ENCODE peak calls at places on chromosomes 7 and 10, in nine cellular contexts. One of them, this sample, is unnamed. For H3K27me3, the result is how much of the 10 kb centered on the place peaks cover.

GRCh38 chr10:124611738-124612137 is 132.4 kb downstream of the FAM53B start:
- DNase-seq in body of pancreas: no peak
- DNase-seq in hepatocyte: no peak
- DNase-seq in mammary epithelial cell: no peak
- DNase-seq in CD8-positive, alpha-beta memory T cell: peak
- DNase-seq in transverse colon: peak
- DNase-seq in bronchial epithelial cell: no peak
- DNase-seq in endothelial cell of umbilical vein: no peak
- DNase-seq in right atrium auricular region: no peak
- DNase-seq in this sample: no peak

GRCh38 chr10:124069341-124069740 is 24.1 kb downstream of the CHST15 start:
- DNase-seq in CD8-positive, alpha-beta memory T cell: no peak
- DNase-seq in mammary epithelial cell: peak
- DNase-seq in right atrium auricular region: no peak
- DNase-seq in bronchial epithelial cell: peak
- DNase-seq in body of pancreas: no peak
- DNase-seq in endothelial cell of umbilical vein: no peak
- DNase-seq in hepatocyte: no peak
- DNase-seq in transverse colon: no peak
- DNase-seq in this sample: no peak

GRCh38 chr7:118755067-118755625 is 530.6 kb downstream of the ANKRD7 start:
- DNase-seq in mammary epithelial cell: peak
- DNase-seq in hepatocyte: no peak
- DNase-seq in body of pancreas: no peak
- DNase-seq in transverse colon: no peak
- DNase-seq in right atrium auricular region: no peak
- DNase-seq in CD8-positive, alpha-beta memory T cell: no peak
- DNase-seq in bronchial epithelial cell: peak
- DNase-seq in endothelial cell of umbilical vein: no peak
- DNase-seq in this sample: no peak

GRCh38 chr7:124649397-124650029 is 116.1 kb downstream of the GPR37 start:
- DNase-seq in endothelial cell of umbilical vein: no peak
- DNase-seq in right atrium auricular region: no peak
- DNase-seq in hepatocyte: no peak
- DNase-seq in CD8-positive, alpha-beta memory T cell: no peak
- DNase-seq in body of pancreas: no peak
- DNase-seq in transverse colon: no peak
- DNase-seq in bronchial epithelial cell: no peak
- DNase-seq in mammary epithelial cell: no peak
- DNase-seq in this sample: no peak

GRCh38 chr10:36634916-36635315 is 490.5 kb upstream of the ANKRD30A start:
- DNase-seq in transverse colon: no peak
- DNase-seq in body of pancreas: no peak
- DNase-seq in mammary epithelial cell: no peak
- DNase-seq in bronchial epithelial cell: no peak
- DNase-seq in right atrium auricular region: no peak
- DNase-seq in endothelial cell of umbilical vein: peak
- DNase-seq in CD8-positive, alpha-beta memory T cell: no peak
- DNase-seq in hepatocyte: no peak
- DNase-seq in this sample: no peak

GRCh38 chr7:139598642-139599041 is 75.2 kb downstream of the CLEC2L start:
- DNase-seq in right atrium auricular region: no peak
- DNase-seq in body of pancreas: no peak
- DNase-seq in endothelial cell of umbilical vein: peak
- DNase-seq in hepatocyte: peak
- DNase-seq in bronchial epithelial cell: peak
- DNase-seq in CD8-positive, alpha-beta memory T cell: no peak
- DNase-seq in mammary epithelial cell: no peak
- DNase-seq in transverse colon: no peak
- DNase-seq in this sample: no peak

GRCh38 chr7:47540387-47541093 is 41.4 kb downstream of the TNS3 start:
- DNase-seq in right atrium auricular region: no peak
- DNase-seq in CD8-positive, alpha-beta memory T cell: no peak
- DNase-seq in hepatocyte: peak
- DNase-seq in body of pancreas: no peak
- DNase-seq in mammary epithelial cell: no peak
- DNase-seq in bronchial epithelial cell: no peak
- DNase-seq in transverse colon: no peak
- DNase-seq in endothelial cell of umbilical vein: no peak
- DNase-seq in this sample: no peak

GRCh38 chr10:125038637-125039036 is 96.7 kb downstream of the ZRANB1 start:
- DNase-seq in transverse colon: peak
- DNase-seq in mammary epithelial cell: no peak
- DNase-seq in bronchial epithelial cell: peak
- DNase-seq in CD8-positive, alpha-beta memory T cell: no peak
- DNase-seq in body of pancreas: peak
- DNase-seq in hepatocyte: no peak
- DNase-seq in right atrium auricular region: no peak
- DNase-seq in endothelial cell of umbilical vein: no peak
- DNase-seq in this sample: no peak

GRCh38 chr10:73837072-73837471 is 25.7 kb upstream of the NDST2 start:
- DNase-seq in CD8-positive, alpha-beta memory T cell: no peak
- DNase-seq in transverse colon: no peak
- DNase-seq in right atrium auricular region: no peak
- DNase-seq in hepatocyte: no peak
- DNase-seq in body of pancreas: no peak
- DNase-seq in bronchial epithelial cell: no peak
- DNase-seq in endothelial cell of umbilical vein: peak
- DNase-seq in mammary epithelial cell: no peak
- DNase-seq in this sample: no peak

GRCh38 chr7:45182856-45183710 is 25.5 kb downstream of the RAMP3 start:
- DNase-seq in CD8-positive, alpha-beta memory T cell: no peak
- DNase-seq in hepatocyte: no peak
- DNase-seq in mammary epithelial cell: no peak
- DNase-seq in endothelial cell of umbilical vein: no peak
- DNase-seq in bronchial epithelial cell: no peak
- DNase-seq in transverse colon: no peak
- DNase-seq in right atrium auricular region: no peak
- DNase-seq in body of pancreas: no peak
- DNase-seq in this sample: no peak

GRCh38 chr7:132412435-132412834 is 163.8 kb downstream of the PLXNA4 start:
- DNase-seq in CD8-positive, alpha-beta memory T cell: no peak
- DNase-seq in bronchial epithelial cell: no peak
- DNase-seq in endothelial cell of umbilical vein: no peak
- DNase-seq in mammary epithelial cell: no peak
- DNase-seq in transverse colon: no peak
- DNase-seq in right atrium auricular region: no peak
- DNase-seq in body of pancreas: no peak
- DNase-seq in hepatocyte: no peak
- DNase-seq in this sample: no peak

GRCh38 chr10:100637785-100638184 is 102.0 kb downstream of the HIF1AN start:
- DNase-seq in bronchial epithelial cell: no peak
- DNase-seq in transverse colon: no peak
- DNase-seq in CD8-positive, alpha-beta memory T cell: no peak
- DNase-seq in endothelial cell of umbilical vein: peak
- DNase-seq in right atrium auricular region: no peak
- DNase-seq in body of pancreas: no peak
- DNase-seq in mammary epithelial cell: no peak
- DNase-seq in hepatocyte: peak
- DNase-seq in this sample: no peak

GRCh38 chr10:100687143-100687953 is 58.0 kb upstream of the PAX2 start:
- DNase-seq in bronchial epithelial cell: no peak
- DNase-seq in mammary epithelial cell: no peak
- DNase-seq in body of pancreas: no peak
- DNase-seq in CD8-positive, alpha-beta memory T cell: no peak
- DNase-seq in right atrium auricular region: no peak
- DNase-seq in transverse colon: no peak
- DNase-seq in hepatocyte: no peak
- DNase-seq in endothelial cell of umbilical vein: no peak
- DNase-seq in this sample: no peak

GRCh38 chr7:30765359-30765758 is 5.9 kb upstream of the MINDY4 start:
- DNase-seq in transverse colon: no peak
- DNase-seq in hepatocyte: no peak
- DNase-seq in mammary epithelial cell: no peak
- DNase-seq in body of pancreas: no peak
- DNase-seq in right atrium auricular region: no peak
- DNase-seq in bronchial epithelial cell: no peak
- DNase-seq in CD8-positive, alpha-beta memory T cell: no peak
- DNase-seq in endothelial cell of umbilical vein: no peak
- DNase-seq in this sample: no peak

GRCh38 chr7:132257253-132257652 is 319.0 kb downstream of the PLXNA4 start:
- DNase-seq in hepatocyte: no peak
- DNase-seq in right atrium auricular region: no peak
- DNase-seq in CD8-positive, alpha-beta memory T cell: no peak
- DNase-seq in endothelial cell of umbilical vein: no peak
- DNase-seq in body of pancreas: no peak
- DNase-seq in bronchial epithelial cell: no peak
- DNase-seq in transverse colon: no peak
- DNase-seq in mammary epithelial cell: no peak
- DNase-seq in this sample: no peak

GRCh38 chr7:148031816-148032215 is 558.8 kb upstream of the C7orf33 start:
- DNase-seq in CD8-positive, alpha-beta memory T cell: no peak
- DNase-seq in right atrium auricular region: no peak
- DNase-seq in endothelial cell of umbilical vein: no peak
- DNase-seq in bronchial epithelial cell: no peak
- DNase-seq in body of pancreas: no peak
- DNase-seq in transverse colon: no peak
- DNase-seq in mammary epithelial cell: no peak
- DNase-seq in hepatocyte: no peak
- DNase-seq in this sample: no peak

GRCh38 chr10:70652761-70653657 is 19.3 kb upstream of the ADAMTS14 start:
- DNase-seq in transverse colon: no peak
- DNase-seq in right atrium auricular region: peak
- DNase-seq in body of pancreas: peak
- DNase-seq in hepatocyte: peak
- DNase-seq in CD8-positive, alpha-beta memory T cell: no peak
- DNase-seq in endothelial cell of umbilical vein: no peak
- DNase-seq in mammary epithelial cell: peak
- DNase-seq in bronchial epithelial cell: no peak
- DNase-seq in this sample: no peak

DNA sequence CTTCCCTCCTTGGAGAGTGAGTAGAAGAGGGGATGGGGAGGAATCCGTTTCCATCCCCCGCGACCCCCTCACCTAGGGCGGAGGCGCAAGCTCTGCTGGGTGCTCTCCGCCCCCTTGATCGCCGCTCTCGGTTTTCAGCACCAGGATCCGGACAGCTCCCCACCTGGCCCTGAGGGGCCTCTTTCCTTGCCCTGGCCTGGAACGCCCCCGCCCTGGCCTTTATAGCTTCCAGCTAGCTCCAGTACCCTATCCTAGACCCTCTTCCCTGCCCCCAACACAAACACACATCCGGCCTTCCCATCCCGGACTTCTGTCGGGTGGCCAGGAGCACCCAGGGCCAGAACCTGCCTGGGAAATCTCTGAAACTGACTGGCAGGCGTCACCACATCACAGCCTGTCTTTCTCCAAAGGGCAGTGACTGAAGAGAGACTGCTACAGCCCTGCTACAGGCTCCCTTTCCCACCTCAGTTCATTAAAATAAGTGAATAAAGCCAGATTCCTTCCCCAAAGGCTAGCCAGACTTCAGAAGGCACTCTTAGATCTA is 72.3 kb upstream of the LEP start:
- DNase-seq in right atrium auricular region: no peak
- DNase-seq in hepatocyte: peak
- DNase-seq in transverse colon: peak
- DNase-seq in CD8-positive, alpha-beta memory T cell: no peak
- DNase-seq in body of pancreas: peak
- DNase-seq in bronchial epithelial cell: no peak
- DNase-seq in endothelial cell of umbilical vein: peak
- DNase-seq in mammary epithelial cell: peak
- DNase-seq in this sample: no peak
- H3K27me3 ChIP-seq in right atrium auricular region: under half
- H3K27me3 ChIP-seq in hepatocyte: half or more
- H3K27me3 ChIP-seq in transverse colon: half or more
- H3K27me3 ChIP-seq in CD8-positive, alpha-beta memory T cell: under half
- H3K27me3 ChIP-seq in body of pancreas: under half
- H3K27me3 ChIP-seq in bronchial epithelial cell: under half
- H3K27me3 ChIP-seq in endothelial cell of umbilical vein: half or more
- H3K27me3 ChIP-seq in mammary epithelial cell: under half
- H3K27me3 ChIP-seq in this sample: under half

GRCh38 chr7:3825491-3825890 is 524.4 kb downstream of the SDK1 start:
- DNase-seq in mammary epithelial cell: no peak
- DNase-seq in endothelial cell of umbilical vein: no peak
- DNase-seq in right atrium auricular region: no peak
- DNase-seq in bronchial epithelial cell: no peak
- DNase-seq in CD8-positive, alpha-beta memory T cell: no peak
- DNase-seq in transverse colon: no peak
- DNase-seq in body of pancreas: no peak
- DNase-seq in hepatocyte: no peak
- DNase-seq in this sample: no peak

GRCh38 chr7:3821473-3821872 is 520.4 kb downstream of the SDK1 start:
- DNase-seq in hepatocyte: no peak
- DNase-seq in endothelial cell of umbilical vein: no peak
- DNase-seq in body of pancreas: no peak
- DNase-seq in transverse colon: no peak
- DNase-seq in bronchial epithelial cell: no peak
- DNase-seq in CD8-positive, alpha-beta memory T cell: no peak
- DNase-seq in mammary epithelial cell: no peak
- DNase-seq in right atrium auricular region: no peak
- DNase-seq in this sample: no peak
- H3K27me3 ChIP-seq in hepatocyte: under half
- H3K27me3 ChIP-seq in endothelial cell of umbilical vein: under half
- H3K27me3 ChIP-seq in body of pancreas: under half
- H3K27me3 ChIP-seq in transverse colon: under half
- H3K27me3 ChIP-seq in bronchial epithelial cell: under half
- H3K27me3 ChIP-seq in CD8-positive, alpha-beta memory T cell: under half
- H3K27me3 ChIP-seq in mammary epithelial cell: under half
- H3K27me3 ChIP-seq in right atrium auricular region: under half
- H3K27me3 ChIP-seq in this sample: under half

DNA sequence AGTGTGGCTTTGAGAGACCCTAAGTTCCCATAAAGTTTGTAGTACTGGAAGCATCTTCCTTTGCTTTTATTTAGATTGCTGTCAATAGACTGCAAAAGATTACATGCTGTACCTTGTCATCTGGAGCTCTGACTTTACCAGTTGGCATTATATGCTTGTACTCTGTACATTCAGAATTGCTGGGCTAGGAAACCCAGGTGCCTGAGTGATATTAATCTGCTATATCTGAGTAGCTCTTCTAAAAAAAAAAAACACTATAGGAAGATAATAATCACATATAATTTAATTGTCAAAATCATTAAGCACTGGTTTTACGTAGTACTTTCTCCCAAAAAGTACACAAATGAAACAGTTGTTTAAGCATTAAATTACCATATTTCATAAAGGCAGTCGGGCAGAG is 12.3 kb downstream of the GATA3 start:
- DNase-seq in bronchial epithelial cell: no peak
- DNase-seq in endothelial cell of umbilical vein: no peak
- DNase-seq in CD8-positive, alpha-beta memory T cell: no peak
- DNase-seq in right atrium auricular region: no peak
- DNase-seq in transverse colon: no peak
- DNase-seq in mammary epithelial cell: no peak
- DNase-seq in body of pancreas: no peak
- DNase-seq in hepatocyte: no peak
- DNase-seq in this sample: no peak
- H3K27me3 ChIP-seq in bronchial epithelial cell: under half
- H3K27me3 ChIP-seq in endothelial cell of umbilical vein: under half
- H3K27me3 ChIP-seq in CD8-positive, alpha-beta memory T cell: under half
- H3K27me3 ChIP-seq in right atrium auricular region: under half
- H3K27me3 ChIP-seq in transverse colon: half or more
- H3K27me3 ChIP-seq in mammary epithelial cell: under half
- H3K27me3 ChIP-seq in body of pancreas: under half
- H3K27me3 ChIP-seq in hepatocyte: under half
- H3K27me3 ChIP-seq in this sample: under half

DNA sequence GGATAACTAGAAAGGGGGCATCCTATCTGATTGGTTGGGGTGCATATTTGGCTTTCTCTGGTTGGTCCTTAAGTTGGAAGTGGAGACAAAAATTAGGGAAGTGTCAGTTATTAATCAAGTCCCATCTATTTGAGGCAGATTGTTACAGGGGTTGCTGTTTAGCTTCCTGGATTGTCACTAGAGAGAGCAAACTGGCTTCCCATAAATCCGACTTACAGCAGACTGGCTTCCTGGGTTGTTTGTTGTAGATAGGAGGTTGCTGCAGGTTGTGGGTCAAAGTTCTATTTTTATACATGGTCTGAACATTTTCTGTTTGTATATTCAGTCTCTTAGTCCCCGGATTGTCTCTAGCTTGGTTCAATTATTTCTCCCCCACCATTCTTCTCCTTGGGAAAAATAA is 106.1 kb upstream of the HABP2 start:
- DNase-seq in CD8-positive, alpha-beta memory T cell: no peak
- DNase-seq in body of pancreas: no peak
- DNase-seq in endothelial cell of umbilical vein: no peak
- DNase-seq in right atrium auricular region: no peak
- DNase-seq in bronchial epithelial cell: no peak
- DNase-seq in transverse colon: no peak
- DNase-seq in hepatocyte: peak
- DNase-seq in mammary epithelial cell: no peak
- DNase-seq in this sample: no peak
- H3K27me3 ChIP-seq in CD8-positive, alpha-beta memory T cell: under half
- H3K27me3 ChIP-seq in body of pancreas: under half
- H3K27me3 ChIP-seq in endothelial cell of umbilical vein: under half
- H3K27me3 ChIP-seq in right atrium auricular region: under half
- H3K27me3 ChIP-seq in bronchial epithelial cell: under half
- H3K27me3 ChIP-seq in transverse colon: under half
- H3K27me3 ChIP-seq in hepatocyte: under half
- H3K27me3 ChIP-seq in mammary epithelial cell: under half
- H3K27me3 ChIP-seq in this sample: under half